ENCODE peak calls at places on chromosome 15, in seven cellular contexts. C is lower lobe of right lung; L is GM12878; Q is left ventricle myocardium inferior; O is neural progenitor cell; H is naive thymus-derived CD4-positive, alpha-beta T cell; B is thyroid gland. Y is an unnamed sample.
A peak's percentile ranks its signal among the peaks of the same experiment; 100 is the strongest.

GRCh38 chr15:31372635-31373091 is 46.0 kb downstream of the KLF13 start:
- DNase-seq in L (no peak), O (peak; percentile 73), H (no peak), C (no peak), Q (peak; percentile 87), B (peak; percentile 53), Y (no peak)

GRCh38 chr15:98519767-98520166 is 128.6 kb upstream of the IGF1R start:
- DNase-seq in B (no peak), Q (no peak), C (no peak), H (no peak), O (no peak), L (no peak), Y (no peak)

GRCh38 chr15:91521996-91522395 is 331.5 kb upstream of the SLCO3A1 start:
- DNase-seq in Q (no peak), L (no peak), O (no peak), H (no peak), C (no peak), B (no peak), Y (no peak)

GRCh38 chr15:61155741-61156700 is 73.1 kb downstream of the RORA start:
- DNase-seq in Q (peak; percentile 60), C (no peak), H (no peak), O (no peak), L (no peak), B (peak; percentile 6), Y (no peak)

GRCh38 chr15:72764656-72765055 is 18.9 kb downstream of the ADPGK start:
- DNase-seq in H (no peak), O (no peak), C (no peak), L (no peak), B (no peak), Q (no peak), Y (no peak)

GRCh38 chr15:23039917-23040281 is 530 bp upstream of the TUBGCP5 start:
- DNase-seq in O (no peak), Q (no peak), C (no peak), B (no peak), H (no peak), L (no peak), Y (no peak)

GRCh38 chr15:47551079-47551478 is 166.2 kb upstream of the SEMA6D start:
- DNase-seq in Q (no peak), L (no peak), B (no peak), C (no peak), H (no peak), O (peak; percentile 55), Y (no peak)

GRCh38 chr15:88834211-88834812 is 31.1 kb downstream of the ACAN start:
- DNase-seq in H (no peak), C (no peak), Q (peak; percentile 40), O (peak; percentile 80), B (peak; percentile 26), L (no peak), Y (no peak)

GRCh38 chr15:62758126-62758951 is 284.2 kb upstream of the TPM1 start:
- DNase-seq in C (no peak), O (peak; percentile 72), B (peak; percentile 61), H (no peak), Q (no peak), L (no peak), Y (no peak)

GRCh38 chr15:52679232-52680040 is at the start of gene ATOSA:
- DNase-seq in O (peak; percentile 94), B (peak; percentile 95), C (peak; percentile 95), Q (peak; percentile 91), H (peak; percentile 84), L (peak; percentile 48), Y (peak; percentile 96)

GRCh38 chr15:52682200-52682599 is 3.0 kb upstream of the ATOSA start:
- DNase-seq in H (no peak), C (no peak), Q (no peak), B (no peak), O (no peak), L (no peak), Y (no peak)

GRCh38 chr15:52681441-52681840 is 2.3 kb upstream of the ATOSA start:
- DNase-seq in Q (no peak), O (no peak), H (no peak), B (no peak), L (no peak), C (no peak), Y (no peak)

GRCh38 chr15:52680041-52680391 is 828 bp upstream of the ATOSA start:
- DNase-seq in H (no peak), C (no peak), Q (no peak), L (no peak), O (no peak), B (no peak), Y (no peak)

GRCh38 chr15:52680756-52681155 is 1.6 kb upstream of the ATOSA start:
- DNase-seq in B (no peak), O (no peak), Q (no peak), C (no peak), L (no peak), H (no peak), Y (no peak)
- H3K4me3 ChIP-seq in B (no peak overlapping the region), O (no peak overlapping the region), Q (peak overlapping the region; percentile 96), C (no peak overlapping the region), L (no peak overlapping the region), H (no peak overlapping the region), Y (no peak overlapping the region)

GRCh38 chr15:93982226-93982641 is 249.1 kb upstream of the MCTP2 start:
- DNase-seq in Q (peak; percentile 39), O (no peak), C (no peak), H (no peak), L (no peak), B (no peak), Y (no peak)

GRCh38 chr15:93980149-93980911 is 251.0 kb upstream of the MCTP2 start:
- DNase-seq in Q (peak; percentile 30), L (no peak), O (no peak), B (no peak), C (no peak), H (no peak), Y (no peak)

GRCh38 chr15:93983501-93983900 is 247.9 kb upstream of the MCTP2 start:
- DNase-seq in Q (no peak), O (no peak), H (no peak), B (no peak), C (no peak), L (no peak), Y (no peak)

GRCh38 chr15:93985173-93985572 is 246.2 kb upstream of the MCTP2 start:
- DNase-seq in Q (no peak), H (no peak), O (no peak), L (no peak), C (no peak), B (no peak), Y (no peak)

DNA sequence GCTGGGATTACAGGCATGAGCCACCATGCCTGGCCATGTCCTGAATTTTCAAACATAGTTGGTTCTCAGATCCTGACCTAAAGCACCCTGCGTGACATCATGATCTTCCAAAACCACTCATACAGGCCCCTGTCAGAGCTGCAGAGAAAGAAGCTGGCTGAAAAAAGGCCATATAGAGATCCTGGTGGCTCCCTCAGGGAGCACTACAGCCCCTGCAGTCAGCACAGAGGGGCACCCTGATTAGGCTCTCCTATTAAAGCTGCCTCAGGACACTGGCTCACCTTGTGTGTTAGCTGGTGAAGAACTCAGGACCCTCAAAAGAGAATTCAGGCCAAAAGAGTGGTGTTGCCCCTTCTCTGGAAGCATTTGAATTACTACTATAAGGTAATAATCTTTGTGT is 249.7 kb upstream of the MCTP2 start:
- DNase-seq in C (no peak), B (no peak), O (no peak), L (no peak), Q (no peak), H (no peak), Y (no peak)
- H3K27ac ChIP-seq in C (no peak overlapping the region), B (no peak overlapping the region), O (no peak overlapping the region), L (no peak overlapping the region), Q (peak overlapping the region; percentile 82), H (no peak overlapping the region), Y (no peak overlapping the region)

GRCh38 chr15:38699633-38700230 is 135.1 kb upstream of the RASGRP1 start:
- DNase-seq in L (no peak), H (no peak), O (peak; percentile 76), B (peak; percentile 53), Q (peak; percentile 18), C (peak; percentile 53), Y (no peak)

GRCh38 chr15:38695249-38696119 is 130.9 kb upstream of the RASGRP1 start:
- DNase-seq in Q (no peak), H (no peak), O (no peak), B (no peak), L (no peak), C (no peak), Y (no peak)

GRCh38 chr15:38696790-38697495 is 132.3 kb upstream of the RASGRP1 start:
- DNase-seq in O (no peak), B (no peak), H (no peak), L (no peak), C (no peak), Q (no peak), Y (no peak)

GRCh38 chr15:38696120-38696727 is 131.6 kb upstream of the RASGRP1 start:
- DNase-seq in H (no peak), C (no peak), B (no peak), L (no peak), O (no peak), Q (no peak), Y (no peak)

DNA sequence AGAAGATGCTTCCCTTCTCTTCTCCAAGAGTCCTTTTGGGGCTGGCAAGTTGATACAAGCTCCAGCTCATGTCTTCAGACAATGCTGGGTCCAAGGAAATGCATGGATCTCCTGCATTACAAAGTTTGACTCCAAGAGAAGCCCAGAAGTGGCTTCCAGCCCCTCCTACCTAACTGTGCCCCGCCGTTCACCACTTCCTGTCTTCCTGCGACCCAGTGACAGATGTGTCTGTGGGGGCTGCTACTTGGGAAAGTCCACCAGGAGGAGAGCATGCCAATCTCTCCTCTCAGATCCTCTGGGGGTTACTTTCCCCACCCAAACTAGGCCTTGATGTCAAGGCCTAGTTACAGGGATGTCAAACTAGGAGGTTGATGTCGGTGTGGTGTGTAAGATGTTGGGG is 133.6 kb upstream of the RASGRP1 start:
- DNase-seq in O (no peak), L (no peak), B (no peak), Q (no peak), C (no peak), H (no peak), Y (no peak)
- H3K4me1 ChIP-seq in O (no peaks in the 10 kb centered on the region), L (peaks cover 19% of the 10 kb centered on the region), B (no peaks in the 10 kb centered on the region), Q (peaks cover 8% of the 10 kb centered on the region), C (peaks cover 5% of the 10 kb centered on the region), H (peaks cover 36% of the 10 kb centered on the region), Y (no peaks in the 10 kb centered on the region)

GRCh38 chr15:52113246-52113645 is 671 bp upstream of the BCL2L10 start:
- DNase-seq in H (no peak), B (no peak), C (no peak), O (no peak), L (no peak), Q (no peak), Y (no peak)

GRCh38 chr15:52113708-52114107 is 1.1 kb upstream of the BCL2L10 start:
- DNase-seq in Q (no peak), L (no peak), O (no peak), C (no peak), B (no peak), H (no peak), Y (no peak)

GRCh38 chr15:52112203-52112750 is 298 bp downstream of the BCL2L10 start:
- DNase-seq in C (peak; percentile 50), Q (no peak), O (no peak), H (peak; percentile 38), B (peak; percentile 48), L (no peak), Y (peak; percentile 73)

GRCh38 chr15:52109559-52110451 is 2.8 kb downstream of the BCL2L10 start:
- DNase-seq in C (no peak), L (peak; percentile 88), Q (no peak), O (no peak), H (no peak), B (no peak), Y (no peak)

GRCh38 chr15:52111517-52112202 is 915 bp downstream of the BCL2L10 start:
- DNase-seq in Q (no peak), O (no peak), B (no peak), L (no peak), C (no peak), H (no peak), Y (no peak)
- H3K4me3 ChIP-seq in Q (peak overlapping the region; percentile 62), O (no peak overlapping the region), B (peak overlapping the region; percentile 29), L (peak overlapping the region; percentile 72), C (peak overlapping the region; percentile 47), H (peak overlapping the region; percentile 54), Y (peak overlapping the region; percentile 45)

GRCh38 chr15:85498471-85498870 is 118.1 kb downstream of the AKAP13 start:
- DNase-seq in H (no peak), O (no peak), Q (no peak), B (no peak), L (no peak), C (no peak), Y (no peak)
- H3K27ac ChIP-seq in H (no peak overlapping the region), O (no peak overlapping the region), Q (peak overlapping the region; percentile 80), B (peak overlapping the region; percentile 51), L (no peak overlapping the region), C (no peak overlapping the region), Y (no peak overlapping the region)